ENCODE peak calls at places on chromosome 12, in seven cellular contexts. I, T, Y, E, J, F and D are unnamed samples.

GRCh38 chr12:128818065-128819022 is 5.4 kb downstream of the SLC15A4 start:
- DNase-seq in I (no peak), T (no peak), Y (no peak), E (no peak), J (no peak), F (no peak), D (no peak)

GRCh38 chr12:56104815-56105476 is 587 bp downstream of the PA2G4 start:
- DNase-seq in I (peak; percentile 44), T (peak; percentile 23), Y (no peak), E (no peak), J (no peak), F (no peak), D (no peak)

GRCh38 chr12:113247123-113248045 is 26.1 kb downstream of the TPCN1 start:
- DNase-seq in I (no peak), T (peak; percentile 51), Y (no peak), E (no peak), J (no peak), F (no peak), D (no peak)

GRCh38 chr12:122029620-122030426 is 8.1 kb downstream of the BCL7A start:
- DNase-seq in I (no peak), T (peak; percentile 42), Y (no peak), E (no peak), J (no peak), F (no peak), D (no peak)

GRCh38 chr12:115135800-115136211 is 451.8 kb upstream of the TBX3 start:
- DNase-seq in I (peak; percentile 82), T (peak; percentile 11), Y (peak; percentile 70), E (no peak), J (no peak), F (peak; percentile 31), D (no peak)

GRCh38 chr12:48996794-48997718 is 2.1 kb downstream of the DDN start:
- DNase-seq in I (peak; percentile 92), T (peak; percentile 79), Y (peak; percentile 88), E (no peak), J (no peak), F (peak; percentile 59), D (no peak)

GRCh38 chr12:4034926-4035325 is 161.7 kb upstream of the PARP11 start:
- DNase-seq in I (no peak), T (no peak), Y (no peak), E (no peak), J (no peak), F (no peak), D (no peak)

GRCh38 chr12:123200414-123200813 is 32.5 kb downstream of the MPHOSPH9 start:
- DNase-seq in I (no peak), T (no peak), Y (no peak), E (no peak), J (no peak), F (no peak), D (no peak)

GRCh38 chr12:113659416-113659815 is 187.7 kb upstream of the LHX5 start:
- DNase-seq in I (no peak), T (no peak), Y (no peak), E (no peak), J (no peak), F (no peak), D (no peak)

GRCh38 chr12:47413806-47414205 is 292.0 kb downstream of the RPAP3 start:
- DNase-seq in I (no peak), T (no peak), Y (no peak), E (no peak), J (no peak), F (no peak), D (no peak)

GRCh38 chr12:64633940-64634337 is 23.6 kb downstream of the RASSF3 start:
- DNase-seq in I (no peak), T (peak; percentile 71), Y (peak; percentile 85), E (no peak), J (no peak), F (no peak), D (no peak)

GRCh38 chr12:10393291-10393690 is 3.5 kb upstream of the KLRK1 start:
- DNase-seq in I (no peak), T (no peak), Y (no peak), E (no peak), J (no peak), F (no peak), D (no peak)

GRCh38 chr12:52168019-52168717 is 23.6 kb downstream of the KRT80 start:
- DNase-seq in I (peak; percentile 54), T (no peak), Y (no peak), E (no peak), J (no peak), F (no peak), D (no peak)

GRCh38 chr12:130456375-130457199 is 118.9 kb downstream of the PIWIL1 start:
- DNase-seq in I (no peak), T (peak; percentile 73), Y (no peak), E (no peak), J (no peak), F (no peak), D (no peak)

GRCh38 chr12:88579941-88580871 is at the start of gene KITLG:
- DNase-seq in I (peak; percentile 87), T (peak; percentile 88), Y (peak; percentile 86), E (no peak), J (no peak), F (peak; percentile 72), D (peak; percentile 84)

GRCh38 chr12:4273651-4274395 is at the start of gene CCND2:
- DNase-seq in I (peak; percentile 91), T (peak; percentile 91), Y (peak; percentile 96), E (no peak), J (no peak), F (peak; percentile 81), D (peak; percentile 91)

GRCh38 chr12:127559349-127560040 is 707.5 kb upstream of the TMEM132C start:
- DNase-seq in I (peak; percentile 8), T (peak; percentile 16), Y (no peak), E (no peak), J (no peak), F (no peak), D (no peak)
- TF ChIP-seq CTCF in I (no peak), T (no peak), Y (no peak), E (no peak), J (no peak), F (no peak), D (no peak)

DNA sequence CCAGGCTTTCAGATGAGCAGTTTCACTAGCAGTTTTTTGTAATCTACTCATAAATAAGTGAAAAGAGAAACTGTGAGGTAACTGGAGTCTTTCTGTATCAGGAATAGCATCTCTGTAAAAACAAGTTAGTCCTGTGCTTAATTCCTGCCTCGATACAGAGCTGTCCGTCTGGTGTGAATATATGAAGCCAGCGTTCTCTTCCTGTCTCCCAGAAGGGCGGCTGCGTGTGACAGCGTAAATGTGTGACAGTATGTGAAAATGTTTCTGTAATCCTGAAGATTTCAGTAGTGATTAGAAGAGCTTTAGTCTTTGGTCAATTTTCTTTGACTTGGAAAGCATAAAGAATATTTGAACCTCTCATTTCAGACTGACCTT is 150.3 kb downstream of the FBXL14 start:
- DNase-seq in I (no peak), T (no peak), Y (no peak), E (no peak), J (no peak), F (no peak), D (no peak)
- H3K4me3 ChIP-seq in I (no peak overlapping the region), T (no peak overlapping the region), Y (peak overlapping the region; percentile 38), E (no peak overlapping the region), J (no peak overlapping the region), F (no peak overlapping the region), D (peak overlapping the region; percentile 27)

GRCh38 chr12:110554184-110554583 is 28.9 kb downstream of the PPTC7 start:
- DNase-seq in I (no peak), T (no peak), Y (no peak), E (no peak), J (no peak), F (no peak), D (no peak)

GRCh38 chr12:110560048-110560447 is 23.1 kb downstream of the PPTC7 start:
- DNase-seq in I (no peak), T (no peak), Y (no peak), E (no peak), J (no peak), F (no peak), D (no peak)

GRCh38 chr12:110557300-110557699 is 25.8 kb downstream of the PPTC7 start:
- DNase-seq in I (no peak), T (no peak), Y (no peak), E (no peak), J (no peak), F (no peak), D (no peak)

GRCh38 chr12:110556705-110557104 is 26.4 kb downstream of the PPTC7 start:
- DNase-seq in I (no peak), T (no peak), Y (no peak), E (no peak), J (no peak), F (no peak), D (no peak)

DNA sequence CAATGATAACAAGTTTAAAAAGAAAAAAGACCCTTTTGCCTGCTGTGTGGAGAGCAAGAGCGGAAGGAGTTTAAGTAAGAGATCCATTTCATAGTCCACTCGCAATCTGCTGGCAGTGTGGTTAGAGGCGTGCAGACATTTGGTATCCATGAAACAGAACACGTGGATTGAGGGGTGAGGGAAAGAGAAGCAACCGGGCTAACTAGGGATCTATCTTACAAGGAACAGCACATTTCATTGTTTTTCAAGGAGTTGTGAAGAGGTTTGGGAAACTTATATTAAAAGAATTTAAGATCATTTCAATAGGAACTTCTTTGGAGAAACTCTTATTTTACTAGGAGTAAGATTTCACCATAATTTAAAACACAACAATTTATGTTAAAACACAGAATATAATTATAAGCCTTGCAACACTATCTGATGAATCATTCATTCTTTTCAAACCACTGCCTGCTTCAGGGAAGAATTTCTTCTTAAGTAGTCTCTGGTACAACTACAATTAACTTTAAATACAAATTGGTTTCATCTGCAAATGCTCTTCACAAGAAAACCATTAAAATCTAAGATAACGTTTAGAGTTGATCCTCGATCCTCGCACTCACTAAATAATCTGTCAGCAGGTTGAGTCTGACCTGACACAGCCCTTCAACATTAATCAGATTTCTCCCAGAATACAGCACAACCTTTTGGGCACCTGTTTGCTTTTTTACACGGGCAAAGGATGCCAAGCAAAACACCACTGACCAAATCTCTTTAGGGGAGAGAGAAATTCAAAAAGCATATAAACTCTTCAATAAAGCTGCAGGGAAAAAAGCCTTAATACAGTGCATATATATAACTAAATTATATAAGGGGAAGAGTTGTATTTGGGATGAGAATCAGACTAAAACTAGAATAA is 27.4 kb downstream of the PPTC7 start:
- DNase-seq in I (no peak), T (no peak), Y (no peak), E (no peak), J (no peak), F (no peak), D (no peak)
- H3K27ac ChIP-seq in I (peak overlapping the region; percentile 74), T (no peak overlapping the region), Y (no peak overlapping the region), E (peak overlapping the region; percentile 33), J (no peak overlapping the region), F (no peak overlapping the region), D (no peak overlapping the region)

GRCh38 chr12:76495556-76495955 is 64.0 kb downstream of the OSBPL8 start:
- DNase-seq in I (no peak), T (no peak), Y (no peak), E (no peak), J (no peak), F (no peak), D (no peak)

GRCh38 chr12:76486011-76486410 is 73.6 kb downstream of the OSBPL8 start:
- DNase-seq in I (no peak), T (no peak), Y (no peak), E (no peak), J (no peak), F (no peak), D (no peak)

GRCh38 chr12:76491292-76491691 is 68.3 kb downstream of the OSBPL8 start:
- DNase-seq in I (no peak), T (no peak), Y (no peak), E (no peak), J (no peak), F (no peak), D (no peak)

GRCh38 chr12:76489737-76490136 is 69.8 kb downstream of the OSBPL8 start:
- DNase-seq in I (no peak), T (no peak), Y (no peak), E (no peak), J (no peak), F (no peak), D (no peak)

GRCh38 chr12:76490763-76491162 is 68.8 kb downstream of the OSBPL8 start:
- DNase-seq in I (no peak), T (no peak), Y (no peak), E (no peak), J (no peak), F (no peak), D (no peak)
- TF ChIP-seq CTCF in I (no peak), T (no peak), Y (no peak), E (no peak), J (no peak), F (no peak), D (no peak)